ENCODE peak calls at places on chromosomes 7 and 10, in six cellular contexts. F, Z, J, A, E and M are unnamed samples.

GRCh38 chr10:118332948-118333710 is 9.0 kb downstream of the FAM204A start:
- DNase-seq in F (no peak), Z (peak), J (no peak), A (no peak), E (no peak), M (no peak)

GRCh38 chr7:18166002-18166401 is 138.4 kb upstream of the PRPS1L1 start:
- DNase-seq in F (no peak), Z (no peak), J (no peak), A (no peak), E (no peak), M (no peak)

GRCh38 chr7:80087768-80088170 is 46.9 kb upstream of the GNAI1 start:
- DNase-seq in F (no peak), Z (no peak), J (no peak), A (no peak), E (no peak), M (no peak)

GRCh38 chr10:132418520-132419416 is 21.8 kb downstream of the PWWP2B start:
- DNase-seq in F (peak), Z (peak), J (peak), A (peak), E (no peak), M (peak)

GRCh38 chr10:103451871-103452713 is at the start of gene CALHM2:
- DNase-seq in F (no peak), Z (peak), J (peak), A (no peak), E (no peak), M (peak)

GRCh38 chr10:34647848-34648247 is 167.2 kb downstream of the PARD3 start:
- DNase-seq in F (no peak), Z (no peak), J (no peak), A (no peak), E (no peak), M (no peak)

GRCh38 chr10:1706256-1706655 is 31.1 kb downstream of the ADARB2 start:
- DNase-seq in F (no peak), Z (no peak), J (no peak), A (no peak), E (no peak), M (no peak)

GRCh38 chr7:19698331-19698730 is 10.5 kb downstream of the POLR1F start:
- DNase-seq in F (no peak), Z (no peak), J (no peak), A (no peak), E (no peak), M (no peak)

GRCh38 chr10:45439365-45439764 is 65.3 kb downstream of the ALOX5 start:
- DNase-seq in F (no peak), Z (no peak), J (no peak), A (no peak), E (no peak), M (no peak)

GRCh38 chr10:71277914-71278665 is 41.0 kb upstream of the SLC29A3 start:
- DNase-seq in F (no peak), Z (no peak), J (no peak), A (no peak), E (no peak), M (no peak)

GRCh38 chr7:128934361-128935352 is 3.1 kb upstream of the IRF5 start:
- DNase-seq in F (no peak), Z (no peak), J (no peak), A (no peak), E (no peak), M (no peak)

GRCh38 chr10:102549549-102549948 is 45.8 kb downstream of the SUFU start:
- DNase-seq in F (no peak), Z (no peak), J (no peak), A (no peak), E (no peak), M (no peak)

GRCh38 chr10:95346715-95347401 is 56.1 kb upstream of the PDLIM1 start:
- DNase-seq in F (peak), Z (no peak), J (no peak), A (no peak), E (no peak), M (no peak)
- TF ChIP-seq POLR2AphosphoS5 in F (no peak), Z (no peak), J (no peak), A (no peak), E (peak), M (no peak)

DNA sequence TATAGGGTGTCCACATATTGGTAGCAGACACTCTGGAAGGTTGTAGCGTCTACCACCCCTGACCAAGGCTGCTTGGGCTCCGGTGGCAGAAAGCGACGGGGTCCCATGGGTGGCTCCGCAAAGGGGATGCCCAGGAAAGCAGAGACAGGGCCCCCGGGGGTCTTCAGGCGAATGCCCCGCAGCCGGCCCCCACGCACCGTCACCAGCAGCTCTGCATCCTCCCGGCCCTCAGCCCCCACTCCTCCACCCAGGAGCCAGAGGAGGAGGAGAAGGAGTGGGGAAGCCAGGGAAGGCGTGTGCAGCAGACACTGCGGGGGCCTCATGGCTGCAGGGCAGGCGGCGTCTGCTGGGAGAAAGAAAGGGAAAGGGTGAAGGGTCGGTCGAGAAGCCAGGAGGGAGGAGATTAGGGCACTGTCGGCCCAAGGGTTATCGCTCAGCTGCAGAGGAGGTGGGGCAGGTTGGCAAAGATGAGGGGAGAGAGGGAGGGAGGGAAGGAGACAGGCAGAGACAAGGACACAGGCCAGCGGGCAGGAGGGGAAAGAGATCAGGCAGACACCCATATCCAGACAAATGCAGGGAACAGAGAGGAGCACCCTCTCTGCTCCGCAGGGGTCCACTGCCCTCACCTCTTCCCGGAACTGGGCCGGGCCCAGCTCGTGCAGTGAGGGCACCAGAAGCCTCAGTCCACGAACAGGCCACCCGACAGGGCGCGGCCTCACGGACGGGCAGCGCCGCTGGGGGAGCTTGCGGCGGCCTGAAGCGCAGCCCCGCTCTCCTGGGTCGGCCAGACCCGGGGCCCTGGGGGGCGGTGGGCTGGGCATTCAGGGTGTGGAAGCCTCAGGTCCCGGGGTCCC is 1.6 kb downstream of the ACHE start:
- DNase-seq in F (no peak), Z (no peak), J (peak), A (no peak), E (no peak), M (no peak)
- TF ChIP-seq POLR2AphosphoS5 in F (no peak), Z (no peak), J (no peak), A (no peak), E (no peak), M (no peak)

GRCh38 chr7:5695709-5696345 is 85.6 kb downstream of the RNF216 start:
- DNase-seq in F (no peak), Z (no peak), J (no peak), A (no peak), E (no peak), M (no peak)

GRCh38 chr7:5695037-5695708 is 86.3 kb downstream of the RNF216 start:
- DNase-seq in F (no peak), Z (no peak), J (peak), A (no peak), E (no peak), M (no peak)

GRCh38 chr7:5697754-5698487 is 83.5 kb downstream of the RNF216 start:
- DNase-seq in F (no peak), Z (no peak), J (no peak), A (no peak), E (no peak), M (no peak)

GRCh38 chr7:5694221-5694754 is 87.2 kb downstream of the RNF216 start:
- DNase-seq in F (no peak), Z (no peak), J (no peak), A (no peak), E (no peak), M (no peak)

DNA sequence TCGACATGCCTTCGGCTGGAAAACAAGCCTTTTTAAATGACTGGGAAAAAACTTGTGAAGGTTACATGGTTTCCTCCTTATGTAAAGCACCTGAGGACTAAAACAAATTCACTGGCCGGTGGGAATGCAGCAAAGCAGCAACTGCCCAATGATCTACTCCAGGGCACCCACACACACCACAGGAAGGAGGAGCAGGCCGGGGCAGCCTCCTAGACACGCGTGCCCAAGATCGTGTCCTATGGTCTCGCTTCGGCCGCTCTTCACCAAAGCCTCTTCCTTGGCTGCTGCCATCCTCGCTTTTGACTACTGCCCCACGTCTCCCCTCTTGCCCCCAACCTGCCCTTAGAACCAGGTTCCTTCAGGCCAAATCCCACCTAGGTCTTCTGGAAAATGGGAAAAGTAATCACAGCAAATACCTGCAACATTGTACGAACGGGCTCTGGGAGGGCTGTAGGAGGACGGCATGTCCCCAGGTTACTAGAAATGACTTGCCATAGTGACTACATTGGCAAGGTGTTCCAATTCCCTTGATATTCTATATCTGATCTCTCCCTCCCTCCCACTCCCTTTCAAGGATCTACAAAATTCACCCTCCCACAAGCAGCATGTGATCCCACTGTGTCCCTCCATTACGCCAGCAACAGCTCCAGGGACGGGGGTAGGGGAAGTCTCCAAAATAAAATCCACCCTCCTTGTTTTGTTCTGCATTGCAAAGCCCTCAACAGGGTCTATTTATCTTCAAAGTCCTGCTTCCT is 84.9 kb downstream of the RNF216 start:
- DNase-seq in F (no peak), Z (no peak), J (no peak), A (no peak), E (no peak), M (no peak)
- TF ChIP-seq POLR2AphosphoS5 in F (no peak), Z (no peak), J (no peak), A (no peak), E (no peak), M (no peak)

GRCh38 chr10:101063162-101063525 is 1.4 kb downstream of the KAZALD1 start:
- DNase-seq in F (no peak), Z (no peak), J (no peak), A (no peak), E (no peak), M (no peak)

GRCh38 chr10:101060036-101060950 is 1.5 kb upstream of the KAZALD1 start:
- DNase-seq in F (peak), Z (peak), J (peak), A (peak), E (peak), M (peak)

GRCh38 chr10:101061814-101062230 is at the start of gene KAZALD1:
- DNase-seq in F (no peak), Z (no peak), J (peak), A (no peak), E (no peak), M (no peak)

GRCh38 chr10:101062231-101063161 is 707 bp downstream of the KAZALD1 start:
- DNase-seq in F (no peak), Z (peak), J (peak), A (no peak), E (no peak), M (peak)

DNA sequence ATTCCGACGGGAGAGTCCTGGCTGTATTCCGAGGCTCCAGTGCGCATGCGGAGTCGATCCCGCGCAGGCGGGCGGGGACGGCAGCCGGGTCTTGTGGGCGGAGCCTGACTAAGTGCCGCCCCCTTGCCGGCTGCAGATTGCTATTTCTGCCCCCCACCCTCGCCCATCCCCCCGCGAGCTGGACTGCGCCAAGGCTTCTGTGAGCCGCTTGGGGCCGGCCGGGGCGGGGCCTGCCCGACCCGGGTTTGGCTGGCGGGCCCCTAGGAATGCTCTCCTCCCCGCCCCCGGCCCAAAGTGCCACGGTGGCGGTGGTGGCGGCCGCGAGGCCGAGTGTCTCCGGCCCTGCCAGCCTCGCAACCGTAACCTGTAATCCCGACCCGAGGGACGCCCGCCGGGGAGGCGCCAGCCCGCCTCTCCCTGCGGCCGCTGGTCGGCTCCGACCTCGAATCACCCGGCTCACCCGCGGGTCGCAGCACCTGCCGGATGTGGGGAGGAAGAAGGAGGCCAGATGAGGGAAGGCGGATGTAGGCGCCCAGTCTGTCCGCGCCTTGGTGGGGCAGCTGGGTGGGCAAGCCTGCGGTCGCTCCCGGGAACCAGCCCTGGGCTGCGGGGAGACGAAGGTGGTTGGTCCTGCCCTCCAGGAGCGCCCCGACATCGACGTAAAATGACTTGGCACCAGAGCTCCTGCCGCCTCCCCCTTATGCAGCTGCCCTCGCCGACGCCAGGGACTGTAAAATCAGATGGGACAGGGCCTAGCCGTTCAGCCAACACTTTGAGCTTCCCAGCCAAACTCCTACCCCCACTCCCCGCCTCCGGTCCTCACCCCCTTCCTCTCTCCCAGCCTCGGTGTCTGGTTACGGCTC is 607 bp upstream of the KAZALD1 start:
- DNase-seq in F (peak), Z (peak), J (peak), A (peak), E (no peak), M (peak)
- TF ChIP-seq POLR2AphosphoS5 in F (peak), Z (peak), J (peak), A (peak), E (peak), M (peak)

DNA sequence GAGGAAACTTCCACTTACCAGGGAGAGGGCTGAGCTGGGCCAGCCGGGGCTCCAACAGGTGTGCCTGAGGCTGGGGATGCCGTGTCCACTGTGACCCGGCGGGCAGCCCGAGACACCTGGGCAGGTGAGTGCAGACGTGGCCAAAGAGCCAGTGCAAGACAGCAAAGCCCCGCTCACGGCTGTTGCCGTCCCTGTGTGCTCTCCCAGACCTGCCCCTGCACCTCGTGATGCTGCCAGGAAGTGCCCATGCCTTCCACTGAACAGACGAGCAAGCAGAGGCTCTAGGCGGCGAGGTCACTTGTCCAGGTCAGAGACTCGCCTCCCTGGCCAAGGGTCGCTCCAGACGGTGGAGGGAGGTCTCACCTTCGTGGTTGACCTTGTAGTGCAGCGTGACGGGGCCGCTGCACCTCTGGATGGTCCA is 78.2 kb upstream of the GNA12 start:
- DNase-seq in F (no peak), Z (no peak), J (peak), A (no peak), E (no peak), M (no peak)
- TF ChIP-seq POLR2AphosphoS5 in F (no peak), Z (no peak), J (no peak), A (no peak), E (no peak), M (no peak)

GRCh38 chr7:139737221-139738100 is 40.3 kb downstream of the HIPK2 start:
- DNase-seq in F (no peak), Z (no peak), J (no peak), A (no peak), E (no peak), M (no peak)

GRCh38 chr7:139735912-139736595 is 41.7 kb downstream of the HIPK2 start:
- DNase-seq in F (no peak), Z (no peak), J (no peak), A (no peak), E (no peak), M (no peak)

GRCh38 chr7:139734395-139734794 is 43.4 kb downstream of the HIPK2 start:
- DNase-seq in F (no peak), Z (no peak), J (no peak), A (no peak), E (no peak), M (no peak)

GRCh38 chr7:139733751-139734150 is 44.0 kb downstream of the HIPK2 start:
- DNase-seq in F (no peak), Z (no peak), J (no peak), A (no peak), E (no peak), M (no peak)

DNA sequence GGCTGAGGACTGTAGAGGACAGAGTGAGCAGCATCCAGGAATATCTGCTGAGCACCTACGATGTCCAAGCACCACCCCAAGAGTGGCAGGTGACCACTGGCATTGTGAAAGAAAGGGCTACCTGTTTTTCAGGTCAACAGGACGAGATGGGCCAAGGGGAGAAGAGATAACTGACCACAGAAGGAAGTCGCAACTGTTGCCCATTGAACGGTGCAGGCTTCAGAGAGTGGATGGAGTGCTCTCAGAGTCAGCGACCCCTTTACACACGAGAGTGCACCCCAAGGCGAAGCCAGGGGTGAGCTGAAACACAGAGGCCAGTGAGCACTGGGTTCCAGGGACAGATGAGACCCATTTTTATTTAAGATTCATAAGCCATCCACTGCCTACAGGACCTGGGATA is 42.3 kb downstream of the HIPK2 start:
- DNase-seq in F (no peak), Z (no peak), J (no peak), A (no peak), E (no peak), M (no peak)
- TF ChIP-seq POLR2AphosphoS5 in F (no peak), Z (no peak), J (no peak), A (no peak), E (no peak), M (no peak)

GRCh38 chr10:15642095-15642494 is 77.6 kb downstream of the ITGA8 start:
- DNase-seq in F (no peak), Z (no peak), J (no peak), A (no peak), E (no peak), M (no peak)
- TF ChIP-seq POLR2AphosphoS5 in F (no peak), Z (no peak), J (peak), A (no peak), E (no peak), M (no peak)